ENCODE peak calls at places on chromosomes 6 and 20, in seven cellular contexts. D is SK-N-SH; V is HTR-8/SVneo; Z is stimulated activated CD8-positive, alpha-beta memory T cell treated with anti-CD3 and anti-CD28 coated beads, Interleukin-2, amount 100 ng/mL, for 1 hour; E is left ventricle myocardium inferior; G is HFFc6; P is SW480. I is an unnamed sample.

GRCh38 chr6:48086187-48086586 is 24.8 kb downstream of the PTCHD4 start:
- DNase-seq in E (no peak), V (no peak), G (no peak), P (no peak), Z (no peak), D (no peak), I (no peak)

GRCh38 chr6:170152989-170153388 is 137.9 kb downstream of the DLL1 start:
- DNase-seq in Z (no peak), G (no peak), V (peak; percentile 51), D (no peak), E (peak; percentile 54), P (peak; percentile 83), I (peak; percentile 48)

GRCh38 chr20:45290677-45291355 is 15.8 kb upstream of the RBPJL start:
- DNase-seq in E (peak; percentile 68), V (peak; percentile 96), D (peak; percentile 83), G (peak; percentile 68), P (peak; percentile 85), Z (peak; percentile 37), I (peak; percentile 88)

GRCh38 chr20:9878096-9878495 is 39.2 kb upstream of the PAK5 start:
- DNase-seq in G (no peak), D (no peak), V (no peak), Z (no peak), E (no peak), P (no peak), I (no peak)

GRCh38 chr6:140494321-140495085 is 1120.1 kb upstream of the CITED2 start:
- DNase-seq in D (no peak), E (no peak), G (peak; percentile 15), P (no peak), V (peak; percentile 17), Z (no peak), I (no peak)

GRCh38 chr6:170075659-170076223 is 215.1 kb downstream of the DLL1 start:
- DNase-seq in E (no peak), G (no peak), V (no peak), D (peak; percentile 12), P (no peak), Z (no peak), I (no peak)

GRCh38 chr6:56851541-56852248 is 103.2 kb upstream of the BEND6 start:
- DNase-seq in E (no peak), D (peak; percentile 66), G (peak; percentile 92), V (peak; percentile 59), Z (no peak), P (peak; percentile 52), I (no peak)

GRCh38 chr6:139335447-139336210 is 38.8 kb downstream of the CITED2 start:
- DNase-seq in G (no peak), Z (no peak), P (no peak), D (no peak), V (no peak), E (no peak), I (no peak)

GRCh38 chr6:44253307-44254101 is 3.8 kb downstream of the SLC35B2 start:
- DNase-seq in D (no peak), Z (no peak), V (no peak), E (no peak), G (peak; percentile 52), P (peak; percentile 48), I (no peak)

GRCh38 chr6:141610741-141611140 is 522.0 kb upstream of the GJE1 start:
- DNase-seq in E (no peak), V (no peak), D (no peak), P (no peak), G (no peak), Z (no peak), I (no peak)

GRCh38 chr20:50189681-50190250 is 864 bp upstream of the CEBPB start:
- DNase-seq in G (no peak), Z (no peak), P (peak; percentile 59), E (peak; percentile 45), D (no peak), V (no peak), I (no peak)

GRCh38 chr6:120871416-120872261 is 462.6 kb downstream of the TBC1D32 start:
- DNase-seq in Z (no peak), V (no peak), E (no peak), D (peak; percentile 27), G (no peak), P (no peak), I (no peak)

GRCh38 chr20:14986656-14987055 is 649.2 kb upstream of the FLRT3 start:
- DNase-seq in D (no peak), P (peak; percentile 1), E (no peak), V (no peak), G (no peak), Z (no peak), I (no peak)